ENCODE peak calls at places on chromosomes 5 and 9, in seven cellular contexts. V is bronchial epithelial cell, Z is neuronal stem cell, E is GM23338, C is upper lobe of right lung, D is pancreas, S is kidney epithelial cell. J is an unnamed sample.

GRCh38 chr5:176174345-176175025 is 63.7 kb upstream of the SIMC1 start:
- DNase-seq in V (no peak), Z (no peak), E (no peak), C (no peak), D (no peak), S (no peak), J (no peak)

GRCh38 chr5:909086-909485 is 16.4 kb downstream of the TRIP13 start:
- DNase-seq in V (peak; percentile 77), Z (no peak), E (no peak), C (no peak), D (no peak), S (no peak), J (no peak)

GRCh38 chr9:121260457-121261106 is 7.4 kb upstream of the GSN start:
- DNase-seq in V (no peak), Z (no peak), E (no peak), C (no peak), D (no peak), S (no peak), J (no peak)

GRCh38 chr5:92371889-92372235 is 988.7 kb upstream of the ARRDC3 start:
- DNase-seq in V (peak; percentile 23), Z (no peak), E (no peak), C (no peak), D (no peak), S (peak; percentile 66), J (no peak)

GRCh38 chr5:73968729-73969128 is 342.7 kb downstream of the ARHGEF28 start:
- DNase-seq in V (no peak), Z (no peak), E (no peak), C (no peak), D (no peak), S (no peak), J (no peak)

GRCh38 chr9:120187758-120188157 is 392.2 kb downstream of the CDK5RAP2 start:
- DNase-seq in V (no peak), Z (no peak), E (no peak), C (no peak), D (no peak), S (no peak), J (no peak)

GRCh38 chr5:178389031-178389729 is 156.6 kb upstream of the PHYKPL start:
- DNase-seq in V (no peak), Z (no peak), E (no peak), C (no peak), D (no peak), S (no peak), J (no peak)

GRCh38 chr9:79089054-79089560 is 482.7 kb upstream of the TLE4 start:
- DNase-seq in V (no peak), Z (no peak), E (no peak), C (no peak), D (no peak), S (no peak), J (no peak)

GRCh38 chr5:52710310-52710971 is 77.3 kb upstream of the ITGA1 start:
- DNase-seq in V (no peak), Z (no peak), E (no peak), C (no peak), D (no peak), S (no peak), J (no peak)

GRCh38 chr9:33813712-33814641 is 3.0 kb upstream of the UBE2R2 start:
- DNase-seq in V (peak; percentile 84), Z (no peak), E (peak; percentile 62), C (no peak), D (no peak), S (peak; percentile 55), J (peak; percentile 80)

GRCh38 chr5:79974896-79975295 is 16.2 kb downstream of the MTX3 start:
- DNase-seq in V (peak; percentile 82), Z (no peak), E (no peak), C (no peak), D (no peak), S (peak; percentile 56), J (no peak)

GRCh38 chr5:7415123-7415522 is 19.2 kb downstream of the ADCY2 start:
- DNase-seq in V (no peak), Z (no peak), E (no peak), C (no peak), D (no peak), S (no peak), J (no peak)

GRCh38 chr5:88045931-88046461 is 222.6 kb downstream of the TMEM161B start:
- DNase-seq in V (no peak), Z (no peak), E (no peak), C (no peak), D (no peak), S (no peak), J (no peak)

GRCh38 chr9:27856054-27856453 is 282.8 kb upstream of the C9orf72 start:
- DNase-seq in V (no peak), Z (no peak), E (peak; percentile 56), C (no peak), D (no peak), S (no peak), J (no peak)

GRCh38 chr5:83965431-83965830 is 244.8 kb upstream of the HAPLN1 start:
- DNase-seq in V (no peak), Z (no peak), E (no peak), C (no peak), D (no peak), S (no peak), J (no peak)

GRCh38 chr9:113526841-113527240 is 63.3 kb downstream of the RGS3 start:
- DNase-seq in V (no peak), Z (no peak), E (no peak), C (peak; percentile 61), D (no peak), S (no peak), J (no peak)

GRCh38 chr5:178247481-178248456 is 15.2 kb upstream of the PHYKPL start:
- DNase-seq in V (no peak), Z (no peak), E (peak; percentile 40), C (no peak), D (no peak), S (no peak), J (no peak)

GRCh38 chr5:131068893-131069643 is 96.0 kb downstream of the HINT1 start:
- DNase-seq in V (no peak), Z (no peak), E (no peak), C (no peak), D (no peak), S (no peak), J (no peak)

GRCh38 chr9:36401179-36401740 is 1.2 kb upstream of the RNF38 start:
- DNase-seq in V (peak; percentile 45), Z (no peak), E (peak; percentile 84), C (no peak), D (no peak), S (no peak), J (peak; percentile 54)

GRCh38 chr5:320524-321232 is 836 bp upstream of the AHRR start:
- DNase-seq in V (no peak), Z (no peak), E (peak; percentile 58), C (peak; percentile 65), D (no peak), S (no peak), J (no peak)

GRCh38 chr5:1564824-1565736 is 41.3 kb upstream of the LPCAT1 start:
- DNase-seq in V (no peak), Z (no peak), E (no peak), C (no peak), D (no peak), S (no peak), J (no peak)

DNA sequence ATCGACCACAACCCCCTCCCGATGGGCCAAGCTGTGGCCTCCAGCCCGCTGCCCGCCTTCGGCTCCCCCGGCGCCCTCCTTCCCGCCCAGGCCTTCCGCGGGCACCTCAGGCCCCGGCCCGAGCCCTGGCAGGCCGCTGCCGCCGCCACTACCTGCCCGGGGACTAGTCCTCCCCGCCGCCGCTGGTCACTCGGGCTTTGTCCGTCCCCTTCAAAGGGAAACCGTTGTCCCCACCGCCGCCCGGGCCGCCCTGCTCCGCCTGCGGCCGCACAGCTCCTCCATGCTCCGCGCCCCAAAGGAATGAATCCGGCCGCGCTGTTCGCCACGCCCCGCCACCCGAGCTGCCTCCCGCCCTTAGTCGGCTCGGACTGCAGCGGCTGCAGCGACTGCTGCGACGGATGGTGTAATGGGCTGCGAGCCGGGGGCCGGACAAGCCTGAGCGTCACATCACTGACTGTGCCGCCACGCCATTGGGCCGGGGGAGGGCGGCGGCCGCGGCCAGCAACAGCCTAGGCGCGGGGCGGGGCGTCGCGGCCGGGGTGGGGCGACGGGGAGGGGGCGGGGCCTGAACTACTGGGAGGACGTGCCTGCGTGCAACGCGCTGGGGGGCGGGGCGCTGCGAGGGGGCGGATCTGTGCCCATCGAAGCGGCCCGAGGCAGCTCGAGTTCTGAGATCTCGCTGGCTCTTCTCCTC is at the start of gene FEM1C:
- DNase-seq in V (peak; percentile 90), Z (peak; percentile 95), E (peak; percentile 97), C (peak; percentile 99), D (peak; percentile 98), S (peak; percentile 83), J (peak; percentile 51)
- H3K36me3 ChIP-seq in V (peaks cover 3% of the 10 kb centered on the region), Z (peaks cover 38% of the 10 kb centered on the region), E (peaks cover 2% of the 10 kb centered on the region), C (peaks cover 11% of the 10 kb centered on the region), D (no peaks in the 10 kb centered on the region), S (no peaks in the 10 kb centered on the region), J (peaks cover 16% of the 10 kb centered on the region)

GRCh38 chr5:151577566-151577965 is 13.6 kb downstream of the FAT2 start:
- DNase-seq in V (no peak), Z (no peak), E (no peak), C (no peak), D (no peak), S (no peak), J (no peak)
- H3K4me3 ChIP-seq in V (no peak overlapping the region), Z (no peak overlapping the region), E (no peak overlapping the region), C (no peak overlapping the region), D (no peak overlapping the region), S (no peak overlapping the region), J (no peak overlapping the region)

DNA sequence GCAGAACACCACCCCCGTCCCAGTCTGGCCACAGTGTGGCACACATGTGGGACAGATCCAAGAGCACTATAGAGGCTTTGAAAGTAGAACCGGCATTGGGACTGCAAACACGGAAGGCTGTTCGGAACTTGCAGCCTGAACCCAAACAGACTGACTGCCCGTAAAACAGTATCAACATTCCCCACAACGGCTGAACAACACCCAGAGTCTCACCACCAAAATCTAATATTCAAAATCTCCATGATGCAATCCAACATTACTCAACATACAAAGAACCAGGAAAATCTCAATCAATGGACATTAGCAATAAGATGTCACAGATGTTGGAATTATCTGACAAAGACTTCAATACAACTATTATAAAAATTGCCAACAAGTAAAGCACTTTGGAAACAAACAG is 82.3 kb downstream of the ROR2 start:
- DNase-seq in V (no peak), Z (no peak), E (no peak), C (no peak), D (no peak), S (no peak), J (no peak)
- H3K36me3 ChIP-seq in V (no peaks in the 10 kb centered on the region), Z (peaks cover 8% of the 10 kb centered on the region), E (no peaks in the 10 kb centered on the region), C (no peaks in the 10 kb centered on the region), D (no peaks in the 10 kb centered on the region), S (no peaks in the 10 kb centered on the region), J (no peaks in the 10 kb centered on the region)

DNA sequence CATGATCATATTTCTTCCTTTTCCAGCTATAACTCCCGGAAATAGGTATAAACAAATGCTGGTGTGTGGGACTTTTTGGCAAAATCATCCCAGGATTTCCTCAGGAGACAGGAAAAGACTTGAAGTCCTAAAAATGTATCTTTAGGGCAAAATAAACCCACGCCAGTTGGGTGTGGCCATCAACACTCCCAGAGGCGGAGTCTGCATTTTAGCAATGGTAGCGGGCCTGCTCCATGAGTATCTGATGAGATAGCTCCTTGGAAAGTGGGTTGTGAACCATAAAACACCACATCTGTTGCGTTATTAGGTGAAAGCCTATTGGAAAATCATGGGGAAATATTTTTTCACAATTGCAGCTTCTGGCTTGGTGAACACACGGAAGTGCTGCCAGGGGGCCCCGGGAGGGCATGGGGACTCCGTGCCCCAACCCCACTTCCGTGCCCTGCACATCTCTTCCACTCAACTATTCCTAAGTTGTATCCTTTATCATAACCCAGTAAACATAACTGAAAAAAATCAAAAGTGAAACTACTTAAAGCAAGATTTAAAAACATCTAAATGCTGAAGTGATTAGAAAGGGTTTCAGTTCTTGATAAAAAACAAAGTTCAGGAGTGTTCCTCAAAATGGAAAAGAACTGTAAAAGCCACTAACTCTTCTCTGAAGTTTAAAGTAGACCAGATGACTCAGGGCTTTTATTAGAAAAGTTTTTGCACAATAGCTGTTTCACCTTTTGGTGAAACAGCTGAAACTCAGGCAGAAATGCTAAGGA is 111.2 kb downstream of the LRRC70 start:
- DNase-seq in V (peak; percentile 6), Z (no peak), E (no peak), C (no peak), D (no peak), S (no peak), J (no peak)
- H3K4me3 ChIP-seq in V (no peak overlapping the region), Z (no peak overlapping the region), E (no peak overlapping the region), C (peak overlapping the region; percentile 34), D (no peak overlapping the region), S (no peak overlapping the region), J (peak overlapping the region; percentile 20)